ENCODE peak calls at places on chromosomes 6 and 20, in four cellular contexts. I is dermis microvascular lymphatic vessel endothelial cell; T is activated T-cell treated with anti-CD3 and anti-CD28 coated beads for 1 hour; P is activated CD8-positive, alpha-beta memory T cell treated with anti-CD3 and anti-CD28 coated beads for 48 hours. Z is an unnamed sample.

GRCh38 chr6:41578714-41579610 is 32.8 kb downstream of the FOXP4 start:
- DNase-seq in I (no peak), T (no peak), P (no peak), Z (no peak)

GRCh38 chr6:56799966-56800365 is 154.9 kb upstream of the BEND6 start:
- DNase-seq in I (no peak), T (no peak), P (no peak), Z (no peak)

GRCh38 chr6:71408966-71409723 is 120.5 kb downstream of the OGFRL1 start:
- DNase-seq in I (peak; percentile 39), T (no peak), P (no peak), Z (no peak)

GRCh38 chr6:87654880-87655454 is 47.1 kb downstream of the AKIRIN2 start:
- DNase-seq in I (no peak), T (no peak), P (no peak), Z (no peak)

GRCh38 chr6:109869398-109870165 is 108.5 kb upstream of the GPR6 start:
- DNase-seq in I (no peak), T (no peak), P (no peak), Z (no peak)

GRCh38 chr6:22582806-22583205 is 13.4 kb downstream of the HDGFL1 start:
- DNase-seq in I (no peak), T (no peak), P (no peak), Z (no peak)

GRCh38 chr20:32522525-32522774 is 62.7 kb downstream of the NOL4L start:
- DNase-seq in I (no peak), T (no peak), P (no peak), Z (no peak)

GRCh38 chr6:36129889-36130671 is at the start of gene MAPK13:
- DNase-seq in I (peak; percentile 41), T (no peak), P (no peak), Z (no peak)

GRCh38 chr6:110181131-110182027 is 1.2 kb downstream of the CDC40 start:
- DNase-seq in I (peak; percentile 28), T (no peak), P (no peak), Z (no peak)

GRCh38 chr6:109878291-109878690 is 99.8 kb upstream of the GPR6 start:
- DNase-seq in I (no peak), T (no peak), P (no peak), Z (no peak)

GRCh38 chr6:169201985-169202384 is 51.7 kb downstream of the THBS2 start:
- DNase-seq in I (no peak), T (no peak), P (no peak), Z (no peak)

GRCh38 chr20:59207742-59208357 is 44.2 kb downstream of the ZNF831 start:
- DNase-seq in I (peak; percentile 43), T (peak; percentile 79), P (peak; percentile 61), Z (no peak)

GRCh38 chr6:104604643-104605042 is 255.1 kb downstream of the HACE1 start:
- DNase-seq in I (no peak), T (no peak), P (no peak), Z (no peak)

GRCh38 chr6:15089569-15090144 is 156.2 kb upstream of the JARID2 start:
- DNase-seq in I (no peak), T (no peak), P (no peak), Z (no peak)